ENCODE peak calls at places on chromosomes 2 and 18, in four cellular contexts. P is H9; H is effector memory CD4-positive, alpha-beta T cell; A is astrocyte. N is an unnamed sample.

GRCh38 chr2:9844036-9844483 is 786 bp downstream of the TAF1B start:
- DNase-seq in P (no peak), H (no peak), A (peak; percentile 30), N (no peak)

GRCh38 chr2:188808921-188809320 is 165.3 kb upstream of the COL3A1 start:
- DNase-seq in P (no peak), H (no peak), A (peak; percentile 94), N (no peak)

GRCh38 chr2:238873401-238873801 is 25.5 kb downstream of the TWIST2 start:
- DNase-seq in P (no peak), H (no peak), A (no peak), N (no peak)

GRCh38 chr2:47039913-47040562 is 115.1 kb downstream of the STPG4 start:
- DNase-seq in P (no peak), H (no peak), A (no peak), N (no peak)

GRCh38 chr2:9740382-9741040 is 102.8 kb upstream of the TAF1B start:
- DNase-seq in P (no peak), H (no peak), A (no peak), N (no peak)

GRCh38 chr2:71688530-71688929 is 235.2 kb downstream of the DYSF start:
- DNase-seq in P (no peak), H (no peak), A (no peak), N (no peak)

GRCh38 chr18:79529991-79530390 is 134.3 kb downstream of the NFATC1 start:
- DNase-seq in P (no peak), H (no peak), A (no peak), N (no peak)

GRCh38 chr2:3335001-3335400 is 42.6 kb downstream of the EIPR1 start:
- DNase-seq in P (no peak), H (no peak), A (no peak), N (no peak)

GRCh38 chr18:22355069-22355468 is 62.6 kb downstream of the CTAGE1 start:
- DNase-seq in P (no peak), H (no peak), A (no peak), N (no peak)
- H3K27me3 ChIP-seq in P (peaks cover 11% of the 10 kb centered on the region), H (no peaks in the 10 kb centered on the region), A (peaks cover 5% of the 10 kb centered on the region), N (no peaks in the 10 kb centered on the region)

GRCh38 chr2:54631755-54632154 is 91.7 kb upstream of the EML6 start:
- DNase-seq in P (no peak), H (no peak), A (no peak), N (no peak)
- H3K27me3 ChIP-seq in P (no peaks in the 10 kb centered on the region), H (no peaks in the 10 kb centered on the region), A (no peaks in the 10 kb centered on the region), N (no peaks in the 10 kb centered on the region)

DNA sequence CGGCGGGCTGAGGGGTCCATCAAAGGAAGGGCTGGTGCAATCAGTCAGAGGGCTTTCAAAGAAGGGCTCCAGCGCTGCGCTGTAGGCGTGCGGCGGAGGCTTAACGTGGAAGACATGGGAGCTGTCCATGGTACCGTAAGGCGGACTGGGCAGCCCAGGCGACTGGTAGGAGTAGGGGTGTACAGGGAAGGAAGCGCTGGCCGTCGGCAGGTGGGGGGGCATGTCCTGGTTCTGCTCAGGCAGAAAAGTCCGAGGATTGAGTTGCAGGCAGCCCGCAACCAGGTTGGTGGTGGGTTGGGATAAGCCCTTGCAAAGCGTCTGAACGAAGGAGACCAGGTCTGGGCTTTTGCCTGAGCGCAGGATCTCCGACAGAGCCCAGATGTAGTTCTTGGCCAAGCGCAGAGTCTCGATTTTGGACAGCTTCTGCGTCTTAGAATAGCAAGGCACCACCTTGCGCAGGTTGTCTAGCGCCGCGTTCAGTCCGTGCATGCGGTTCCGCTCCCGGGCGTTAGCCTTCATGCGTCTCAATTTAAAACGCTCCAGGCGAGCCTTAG is 2.2 kb downstream of the NEUROD1 start:
- DNase-seq in P (peak; percentile 89), H (no peak), A (peak; percentile 73), N (peak; percentile 50)
- H3K27me3 ChIP-seq in P (peaks cover 53% of the 10 kb centered on the region), H (peaks cover 49% of the 10 kb centered on the region), A (peaks cover 72% of the 10 kb centered on the region), N (peaks cover 69% of the 10 kb centered on the region)

GRCh38 chr2:26566081-26566375 is 75.1 kb downstream of the CIB4 start:
- DNase-seq in P (no peak), H (no peak), A (no peak), N (peak; percentile 33)
- H3K27me3 ChIP-seq in P (no peaks in the 10 kb centered on the region), H (peaks cover 15% of the 10 kb centered on the region), A (peaks cover 72% of the 10 kb centered on the region), N (no peaks in the 10 kb centered on the region)

DNA sequence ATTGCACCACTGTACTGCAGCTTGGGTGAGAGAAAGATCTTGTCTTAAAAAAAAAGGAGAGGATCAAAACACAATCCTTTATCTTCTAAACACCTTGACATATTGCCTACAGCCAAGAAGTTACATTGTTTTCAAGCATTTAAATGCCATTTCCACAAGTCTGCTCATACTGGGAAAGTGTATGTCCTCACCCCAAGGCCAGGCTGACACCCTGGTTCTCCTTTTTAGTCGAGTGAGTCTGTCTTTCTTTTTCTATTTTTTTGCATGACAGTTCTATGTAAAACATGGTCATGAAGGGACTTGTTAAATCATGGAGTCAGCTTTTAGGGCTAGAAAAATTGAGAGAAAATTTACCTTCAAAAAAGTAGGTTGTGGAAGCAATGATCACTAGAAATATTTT is 233.3 kb downstream of the FAM210A start:
- DNase-seq in P (no peak), H (no peak), A (no peak), N (no peak)
- H3K27me3 ChIP-seq in P (no peaks in the 10 kb centered on the region), H (no peaks in the 10 kb centered on the region), A (no peaks in the 10 kb centered on the region), N (no peaks in the 10 kb centered on the region)

DNA sequence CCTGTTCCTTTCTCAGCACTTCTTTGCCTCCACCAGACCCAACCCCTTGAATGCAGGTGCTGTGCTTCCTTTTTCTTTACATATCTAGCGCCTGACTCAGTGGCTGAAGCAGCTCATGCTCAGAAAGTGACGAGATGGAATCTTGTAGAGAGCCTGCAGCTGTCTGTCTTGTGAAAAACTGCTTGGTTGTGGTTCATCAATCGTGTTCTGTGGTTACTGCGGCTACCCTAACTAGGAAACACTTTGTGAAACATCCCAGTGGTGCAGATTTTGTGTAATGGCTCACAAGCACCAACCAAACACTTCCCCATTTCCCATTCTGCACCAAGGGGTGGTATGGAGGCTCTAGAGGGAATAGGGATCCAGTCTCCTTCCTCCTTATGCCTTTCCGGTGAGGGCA is 307.2 kb upstream of the MMADHC start:
- DNase-seq in P (no peak), H (no peak), A (peak; percentile 86), N (no peak)
- H3K27me3 ChIP-seq in P (no peaks in the 10 kb centered on the region), H (no peaks in the 10 kb centered on the region), A (no peaks in the 10 kb centered on the region), N (no peaks in the 10 kb centered on the region)

GRCh38 chr18:74454279-74454741 is 2.8 kb downstream of the DIPK1C start:
- DNase-seq in P (no peak), H (no peak), A (no peak), N (no peak)
- H3K27me3 ChIP-seq in P (peaks cover 27% of the 10 kb centered on the region), H (peaks cover 30% of the 10 kb centered on the region), A (peaks cover 48% of the 10 kb centered on the region), N (peaks cover 7% of the 10 kb centered on the region)

GRCh38 chr2:66236816-66237469 is 198.0 kb upstream of the MEIS1 start:
- DNase-seq in P (no peak), H (no peak), A (no peak), N (no peak)

GRCh38 chr2:66239655-66240054 is 195.3 kb upstream of the MEIS1 start:
- DNase-seq in P (no peak), H (no peak), A (no peak), N (no peak)

GRCh38 chr2:66237470-66238354 is 197.2 kb upstream of the MEIS1 start:
- DNase-seq in P (no peak), H (no peak), A (no peak), N (no peak)

GRCh38 chr2:66240284-66240683 is 194.6 kb upstream of the MEIS1 start:
- DNase-seq in P (no peak), H (no peak), A (no peak), N (no peak)

DNA sequence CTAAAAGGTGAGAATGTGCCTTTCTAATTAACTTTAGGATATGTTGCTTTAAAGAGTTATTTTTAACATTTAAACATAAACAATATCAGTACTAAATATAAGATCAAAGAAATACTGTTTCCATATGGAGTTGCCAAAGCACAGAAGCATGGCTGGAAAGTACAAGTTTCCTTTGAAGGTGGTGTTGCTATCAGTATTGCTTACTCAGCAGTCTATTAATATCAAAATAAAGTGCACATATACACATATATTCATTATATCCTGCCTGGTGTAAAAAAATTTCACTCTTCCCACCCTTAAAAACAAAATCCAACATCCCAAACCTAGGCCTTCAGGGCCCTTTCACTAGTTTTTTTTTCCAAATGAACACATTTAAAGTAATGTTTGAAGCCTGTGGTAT is 192.8 kb upstream of the MEIS1 start:
- DNase-seq in P (no peak), H (no peak), A (no peak), N (no peak)
- H3K27me3 ChIP-seq in P (no peaks in the 10 kb centered on the region), H (no peaks in the 10 kb centered on the region), A (no peaks in the 10 kb centered on the region), N (no peaks in the 10 kb centered on the region)

GRCh38 chr2:182836451-182836850 is 30.0 kb downstream of the FRZB start:
- DNase-seq in P (no peak), H (no peak), A (no peak), N (no peak)

GRCh38 chr2:182831912-182832311 is 34.5 kb downstream of the FRZB start:
- DNase-seq in P (no peak), H (no peak), A (no peak), N (no peak)

GRCh38 chr2:182827182-182827879 is 39.1 kb downstream of the FRZB start:
- DNase-seq in P (no peak), H (no peak), A (no peak), N (no peak)

GRCh38 chr2:182831097-182831496 is 35.3 kb downstream of the FRZB start:
- DNase-seq in P (no peak), H (no peak), A (no peak), N (no peak)

GRCh38 chr2:182833084-182833483 is 33.4 kb downstream of the FRZB start:
- DNase-seq in P (no peak), H (no peak), A (no peak), N (no peak)
- H3K27me3 ChIP-seq in P (no peaks in the 10 kb centered on the region), H (no peaks in the 10 kb centered on the region), A (no peaks in the 10 kb centered on the region), N (no peaks in the 10 kb centered on the region)

GRCh38 chr2:60318544-60318943 is 234.9 kb downstream of the BCL11A start:
- DNase-seq in P (peak; percentile 57), H (no peak), A (no peak), N (no peak)
- H3K27me3 ChIP-seq in P (no peaks in the 10 kb centered on the region), H (no peaks in the 10 kb centered on the region), A (peaks cover 6% of the 10 kb centered on the region), N (no peaks in the 10 kb centered on the region)